ENCODE peak calls at places on chromosomes 2 and 18, in nine cellular contexts. E, A, P, Y, T, B, K, F and R are unnamed samples.

GRCh38 chr2:41400057-41400665 is 647.7 kb upstream of the PKDCC start:
- DNase-seq in E (peak), A (peak), P (peak), Y (no peak), T (no peak), B (peak), K (peak), F (peak), R (peak)

GRCh38 chr2:29304399-29304798 is 189.2 kb downstream of the CLIP4 start:
- DNase-seq in E (no peak), A (peak), P (peak), Y (no peak), T (no peak), B (no peak), K (no peak), F (peak), R (no peak)

GRCh38 chr2:161030260-161031063 is 129.8 kb upstream of the TANK start:
- DNase-seq in E (no peak), A (peak), P (no peak), Y (peak), T (no peak), B (no peak), K (peak), F (peak), R (peak)

GRCh38 chr2:47607315-47608061 is 175.5 kb upstream of the MSH6 start:
- DNase-seq in E (no peak), A (no peak), P (no peak), Y (no peak), T (no peak), B (no peak), K (no peak), F (no peak), R (no peak)

GRCh38 chr2:149797030-149797429 is 209.5 kb upstream of the MMADHC start:
- DNase-seq in E (no peak), A (no peak), P (no peak), Y (no peak), T (no peak), B (no peak), K (no peak), F (no peak), R (no peak)

GRCh38 chr2:194383404-194383803 is 1273.6 kb upstream of the SLC39A10 start:
- DNase-seq in E (no peak), A (no peak), P (no peak), Y (no peak), T (no peak), B (no peak), K (no peak), F (peak), R (no peak)

GRCh38 chr18:2143666-2144065 is 427.6 kb downstream of the METTL4 start:
- DNase-seq in E (no peak), A (no peak), P (no peak), Y (peak), T (no peak), B (no peak), K (no peak), F (peak), R (no peak)

GRCh38 chr2:106127282-106127771 is 66.8 kb downstream of the UXS1 start:
- DNase-seq in E (no peak), A (peak), P (no peak), Y (no peak), T (no peak), B (no peak), K (no peak), F (no peak), R (no peak)

GRCh38 chr2:67322361-67323001 is 74.7 kb upstream of the ETAA1 start:
- DNase-seq in E (peak), A (peak), P (peak), Y (peak), T (peak), B (peak), K (peak), F (peak), R (peak)

GRCh38 chr2:86675611-86676015 is 44.5 kb upstream of the RMND5A start:
- DNase-seq in E (peak), A (no peak), P (no peak), Y (no peak), T (no peak), B (no peak), K (no peak), F (no peak), R (peak)

GRCh38 chr18:7886436-7886835 is 319.3 kb downstream of the PTPRM start:
- DNase-seq in E (no peak), A (no peak), P (no peak), Y (no peak), T (no peak), B (no peak), K (no peak), F (no peak), R (no peak)

GRCh38 chr2:116680537-116680936 is 1134.0 kb upstream of the DDX18 start:
- DNase-seq in E (no peak), A (no peak), P (no peak), Y (no peak), T (no peak), B (no peak), K (no peak), F (no peak), R (no peak)

GRCh38 chr2:167140767-167141166 is 252.5 kb downstream of the XIRP2 start:
- DNase-seq in E (no peak), A (peak), P (no peak), Y (peak), T (no peak), B (no peak), K (peak), F (peak), R (peak)

GRCh38 chr2:182548031-182548950 is 121.5 kb upstream of the PDE1A start:
- DNase-seq in E (no peak), A (peak), P (no peak), Y (peak), T (no peak), B (no peak), K (peak), F (peak), R (no peak)

GRCh38 chr18:78809845-78810244 is 169.8 kb upstream of the SALL3 start:
- DNase-seq in E (no peak), A (no peak), P (no peak), Y (no peak), T (no peak), B (no peak), K (no peak), F (no peak), R (no peak)

GRCh38 chr18:63157293-63158011 is 162.1 kb downstream of the BCL2 start:
- DNase-seq in E (peak), A (no peak), P (no peak), Y (no peak), T (no peak), B (no peak), K (no peak), F (no peak), R (no peak)
- H3K4me3 ChIP-seq in E (peak), A (no peak), P (no peak), Y (no peak), T (no peak), B (no peak), K (no peak), F (no peak), R (no peak)

DNA sequence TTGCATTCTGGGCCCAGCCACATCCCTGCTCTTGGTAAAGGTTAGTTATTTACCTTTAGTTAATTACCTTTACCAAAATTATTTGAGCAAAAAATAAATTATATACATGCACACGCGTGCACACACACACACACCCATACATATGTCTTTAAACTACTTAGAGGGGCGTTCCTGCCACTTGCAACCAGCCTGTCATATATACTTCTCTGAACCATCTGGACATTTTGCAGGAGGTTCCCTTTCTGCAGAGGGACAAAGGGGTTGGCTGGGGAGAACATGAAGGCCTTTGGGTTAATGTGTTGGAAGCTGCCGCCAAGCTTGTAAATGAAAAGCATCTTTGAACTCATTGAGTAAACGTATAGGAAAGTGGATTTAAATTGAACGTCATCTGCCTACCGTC is 46.3 kb downstream of the SERTAD2 start:
- DNase-seq in E (no peak), A (no peak), P (no peak), Y (no peak), T (no peak), B (no peak), K (no peak), F (no peak), R (no peak)
- H3K4me3 ChIP-seq in E (no peak), A (no peak), P (no peak), Y (no peak), T (no peak), B (peak), K (no peak), F (no peak), R (no peak)

DNA sequence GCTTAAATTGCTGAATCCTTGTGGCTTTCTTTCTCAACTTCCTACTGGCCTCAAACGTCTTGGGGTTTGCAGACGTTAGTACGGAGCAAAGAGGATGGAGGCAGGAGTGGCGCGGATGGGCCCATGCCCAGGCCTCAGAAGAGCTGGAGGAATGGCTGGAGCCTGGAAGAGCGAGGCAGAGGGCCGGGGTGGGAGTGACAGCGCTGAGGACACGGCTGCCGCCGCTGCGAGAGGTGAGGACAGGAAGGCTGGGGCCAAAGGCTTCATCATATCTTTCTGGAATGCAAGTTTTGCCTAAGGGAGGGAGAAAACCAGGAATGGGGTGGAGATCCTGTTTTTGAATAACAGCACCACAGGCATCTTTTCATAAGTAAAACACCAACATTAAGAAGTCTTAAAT is 178.5 kb upstream of the SESTD1 start:
- DNase-seq in E (no peak), A (peak), P (no peak), Y (no peak), T (peak), B (no peak), K (no peak), F (no peak), R (no peak)
- H3K4me3 ChIP-seq in E (no peak), A (no peak), P (no peak), Y (no peak), T (no peak), B (no peak), K (no peak), F (no peak), R (no peak)

DNA sequence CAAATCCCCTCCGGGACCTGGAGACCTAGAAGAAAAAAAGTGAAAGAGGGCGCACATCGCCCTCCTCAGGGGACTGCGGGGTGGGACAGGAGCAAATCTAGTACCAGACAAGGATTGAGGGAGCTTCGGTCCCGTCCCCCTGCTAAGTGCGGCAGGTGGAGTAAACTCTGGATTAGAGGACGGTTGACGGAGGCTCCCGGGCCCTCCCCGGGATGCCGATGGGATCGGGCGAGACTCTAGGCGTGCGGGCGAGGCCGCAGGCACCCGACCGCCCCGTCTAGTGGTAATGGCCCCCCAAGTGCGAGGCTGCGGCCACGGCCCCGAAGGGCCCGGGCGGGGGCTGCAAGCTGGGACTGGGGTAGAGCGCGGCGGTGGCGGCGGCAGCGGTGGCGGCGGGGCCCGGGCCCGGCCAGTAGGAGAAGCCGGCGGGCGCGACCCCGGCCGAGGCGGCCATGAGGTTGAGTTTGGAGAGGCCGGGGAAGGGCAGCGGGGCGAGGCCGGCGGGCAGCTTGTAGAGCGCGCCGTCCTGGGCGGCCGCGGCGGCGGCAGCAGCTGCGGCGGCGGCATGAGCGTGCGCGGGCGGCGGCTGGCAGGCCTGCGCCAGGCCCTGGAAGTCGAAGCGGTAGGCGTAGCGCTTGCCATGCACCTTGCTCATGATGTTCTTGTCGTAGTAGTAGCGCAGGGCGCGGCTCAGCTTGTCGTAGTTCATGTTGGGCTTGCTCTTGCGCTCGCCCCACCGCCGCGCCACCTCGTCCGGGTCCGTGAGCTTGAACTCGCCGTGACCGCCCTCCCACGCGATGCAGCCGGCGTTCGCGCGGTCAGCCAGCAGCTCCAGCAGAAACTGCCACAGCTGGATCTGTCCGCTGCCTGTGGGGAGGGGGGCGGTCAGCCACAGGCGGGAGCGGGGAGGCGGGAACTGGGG is 3.3 kb downstream of the FEV start:
- DNase-seq in E (peak), A (peak), P (peak), Y (no peak), T (no peak), B (no peak), K (no peak), F (no peak), R (peak)
- H3K4me3 ChIP-seq in E (peak), A (no peak), P (peak), Y (no peak), T (peak), B (no peak), K (no peak), F (no peak), R (no peak)

GRCh38 chr2:11752906-11753305 is 6.5 kb downstream of the LPIN1 start:
- DNase-seq in E (peak), A (no peak), P (peak), Y (no peak), T (no peak), B (no peak), K (no peak), F (no peak), R (no peak)

GRCh38 chr2:11748861-11749645 is 2.6 kb downstream of the LPIN1 start:
- DNase-seq in E (peak), A (no peak), P (no peak), Y (no peak), T (no peak), B (no peak), K (no peak), F (no peak), R (no peak)

GRCh38 chr2:11749646-11750349 is 3.4 kb downstream of the LPIN1 start:
- DNase-seq in E (peak), A (no peak), P (peak), Y (peak), T (no peak), B (no peak), K (no peak), F (no peak), R (no peak)

GRCh38 chr2:11750422-11750821 is 4.0 kb downstream of the LPIN1 start:
- DNase-seq in E (peak), A (peak), P (no peak), Y (no peak), T (no peak), B (no peak), K (no peak), F (no peak), R (no peak)

DNA sequence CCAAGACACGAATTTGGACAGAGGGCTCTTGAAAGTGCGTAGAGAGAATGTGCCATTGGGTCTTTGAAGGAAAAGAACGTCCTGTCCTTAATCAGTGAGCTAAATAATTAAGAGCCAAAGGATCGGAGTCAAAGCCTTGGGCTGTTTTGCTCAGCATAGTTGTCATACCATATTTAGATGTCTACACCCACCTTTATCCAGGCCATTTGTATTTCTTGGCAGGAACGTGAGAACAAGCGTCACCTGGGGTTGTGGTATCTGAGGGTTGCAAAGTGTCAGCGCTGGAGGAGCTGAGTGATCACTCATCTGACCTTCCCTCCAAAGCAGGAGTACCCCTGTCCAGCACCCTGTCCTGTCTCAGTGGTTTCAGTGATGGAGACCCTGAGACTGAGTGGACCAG is 4.5 kb downstream of the LPIN1 start:
- DNase-seq in E (peak), A (no peak), P (no peak), Y (no peak), T (no peak), B (peak), K (no peak), F (peak), R (no peak)
- H3K4me3 ChIP-seq in E (peak), A (no peak), P (no peak), Y (no peak), T (no peak), B (no peak), K (no peak), F (no peak), R (no peak)

GRCh38 chr2:237675326-237675725 is 47.9 kb downstream of the LRRFIP1 start:
- DNase-seq in E (no peak), A (no peak), P (no peak), Y (no peak), T (no peak), B (no peak), K (no peak), F (no peak), R (no peak)
- H3K4me3 ChIP-seq in E (peak), A (peak), P (peak), Y (no peak), T (peak), B (no peak), K (no peak), F (no peak), R (no peak)

GRCh38 chr2:219531639-219532377 is 11.8 kb downstream of the CHPF start:
- DNase-seq in E (no peak), A (no peak), P (no peak), Y (no peak), T (no peak), B (no peak), K (no peak), F (no peak), R (no peak)

GRCh38 chr2:219527472-219527871 is 13.2 kb downstream of the ASIC4 start:
- DNase-seq in E (no peak), A (no peak), P (no peak), Y (no peak), T (no peak), B (no peak), K (no peak), F (no peak), R (no peak)

GRCh38 chr2:219527076-219527394 is 12.8 kb downstream of the ASIC4 start:
- DNase-seq in E (no peak), A (no peak), P (peak), Y (no peak), T (no peak), B (no peak), K (no peak), F (no peak), R (no peak)

GRCh38 chr2:219532378-219532649 is 11.3 kb downstream of the CHPF start:
- DNase-seq in E (no peak), A (no peak), P (no peak), Y (no peak), T (no peak), B (no peak), K (no peak), F (no peak), R (no peak)

GRCh38 chr2:219530048-219530963 is 13.3 kb downstream of the CHPF start:
- DNase-seq in E (peak), A (peak), P (peak), Y (peak), T (peak), B (peak), K (peak), F (peak), R (peak)
- H3K4me3 ChIP-seq in E (no peak), A (peak), P (no peak), Y (peak), T (peak), B (no peak), K (no peak), F (peak), R (no peak)

GRCh38 chr18:48837676-48838075 is 113.1 kb downstream of the SMAD7 start:
- DNase-seq in E (no peak), A (no peak), P (no peak), Y (no peak), T (no peak), B (no peak), K (no peak), F (no peak), R (no peak)
- H3K4me3 ChIP-seq in E (no peak), A (no peak), P (no peak), Y (no peak), T (no peak), B (no peak), K (no peak), F (no peak), R (no peak)

DNA sequence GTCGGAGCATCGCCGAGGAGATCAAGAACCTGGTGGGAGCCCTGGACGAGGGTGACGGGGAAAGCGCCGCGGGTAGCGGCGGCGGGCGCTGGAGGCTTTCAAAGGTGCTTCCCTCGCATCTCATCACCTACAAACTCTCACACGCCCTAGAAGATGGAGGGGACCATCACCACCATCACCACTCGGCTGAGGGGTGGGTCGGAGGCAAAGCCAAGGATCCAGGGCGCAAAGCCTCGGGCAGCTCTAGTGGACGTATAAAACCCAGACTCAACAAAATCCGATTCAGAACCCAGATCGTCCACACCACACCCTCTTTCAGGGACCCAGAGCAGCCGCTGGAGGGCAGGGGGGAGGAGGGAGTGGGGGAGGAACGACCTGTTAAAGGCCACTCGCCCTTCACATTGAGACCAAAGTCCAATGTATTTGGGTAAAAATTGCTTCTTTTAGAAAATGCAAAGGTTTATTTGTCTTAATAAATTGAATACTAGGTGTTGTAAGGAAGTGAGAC is 1.5 kb downstream of the SOWAHC start:
- DNase-seq in E (no peak), A (no peak), P (no peak), Y (no peak), T (no peak), B (no peak), K (no peak), F (no peak), R (no peak)
- H3K4me3 ChIP-seq in E (no peak), A (peak), P (no peak), Y (peak), T (peak), B (no peak), K (peak), F (peak), R (peak)

GRCh38 chr2:239970004-239970623 is 55.0 kb downstream of the NDUFA10 start:
- DNase-seq in E (no peak), A (peak), P (no peak), Y (peak), T (no peak), B (no peak), K (no peak), F (no peak), R (no peak)
- H3K4me3 ChIP-seq in E (no peak), A (no peak), P (no peak), Y (no peak), T (no peak), B (no peak), K (no peak), F (no peak), R (no peak)